ENCODE peak calls at places on chromosomes 6 and 20, in four cellular contexts. Z is epithelial cell of esophagus; S is NCI-H1417; H is stimulated activated CD4-positive, alpha-beta T cell treated with anti-CD3 and anti-CD28 coated beads, Interleukin-15, amount 100 ng/mL, for 24 hours. D is an unnamed sample.

GRCh38 chr6:34529665-34530327 is 26.3 kb downstream of the SPDEF start:
- DNase-seq in Z (peak; percentile 29), S (no peak), H (no peak), D (no peak)

GRCh38 chr20:32429745-32430360 is 71.7 kb downstream of the ASXL1 start:
- DNase-seq in Z (no peak), S (no peak), H (no peak), D (no peak)

GRCh38 chr20:63579017-63579705 is 5.1 kb upstream of the HELZ2 start:
- DNase-seq in Z (no peak), S (no peak), H (no peak), D (no peak)

GRCh38 chr6:105449756-105450390 is 47.0 kb upstream of the PREP start:
- DNase-seq in Z (no peak), S (no peak), H (no peak), D (no peak)

GRCh38 chr6:39143238-39143930 is 28.4 kb upstream of the SAYSD1 start:
- DNase-seq in Z (peak; percentile 7), S (no peak), H (no peak), D (no peak)

GRCh38 chr20:37239026-37239451 is 22.6 kb downstream of the GHRH start:
- DNase-seq in Z (no peak), S (no peak), H (no peak), D (no peak)

GRCh38 chr6:5398530-5398929 is 137.2 kb downstream of the FARS2 start:
- DNase-seq in Z (peak; percentile 81), S (peak; percentile 66), H (peak; percentile 37), D (no peak)

GRCh38 chr20:35145141-35145564 is 2.0 kb downstream of the EDEM2 start:
- DNase-seq in Z (peak; percentile 77), S (peak; percentile 61), H (no peak), D (no peak)

GRCh38 chr6:20564269-20564668 is 30.0 kb downstream of the CDKAL1 start:
- DNase-seq in Z (peak; percentile 16), S (peak; percentile 78), H (no peak), D (no peak)

GRCh38 chr20:57676517-57677322 is 33.1 kb downstream of the PMEPA1 start:
- DNase-seq in Z (no peak), S (no peak), H (no peak), D (no peak)

GRCh38 chr20:50784464-50784863 is 10.4 kb upstream of the BCAS4 start:
- DNase-seq in Z (no peak), S (no peak), H (no peak), D (no peak)

GRCh38 chr6:18400831-18401446 is 13.8 kb downstream of the RNF144B start:
- DNase-seq in Z (no peak), S (no peak), H (no peak), D (no peak)

GRCh38 chr6:156250593-156250992 is 526.6 kb upstream of the ARID1B start:
- DNase-seq in Z (peak; percentile 2), S (no peak), H (peak; percentile 59), D (no peak)

GRCh38 chr6:19719691-19720127 is 117.5 kb upstream of the ID4 start:
- DNase-seq in Z (peak; percentile 73), S (no peak), H (no peak), D (peak; percentile 39)